ENCODE peak calls at places on chromosomes 2 and 18, in eight cellular contexts. W is aorta, J is right cardiac atrium, K is GM23248, S is prostate gland, F is PC-3, H is H9, B is H1. Z is an unnamed sample. For H3K4me1, the result is how much of the 10 kb centered on the place peaks cover.

GRCh38 chr18:57048351-57048750 is 98.5 kb upstream of the BOD1L2 start:
- DNase-seq in W (no peak), J (no peak), K (no peak), S (no peak), F (no peak), H (no peak), B (no peak), Z (no peak)

GRCh38 chr2:232075080-232075479 is 113.6 kb downstream of the DIS3L2 start:
- DNase-seq in W (no peak), J (no peak), K (peak), S (no peak), F (peak), H (no peak), B (no peak), Z (no peak)

GRCh38 chr2:73981081-73981968 is 3.4 kb upstream of the TET3 start:
- DNase-seq in W (peak), J (peak), K (peak), S (no peak), F (peak), H (peak), B (peak), Z (peak)

GRCh38 chr2:37775908-37776250 is 104.4 kb upstream of the CDC42EP3 start:
- DNase-seq in W (no peak), J (no peak), K (peak), S (peak), F (no peak), H (no peak), B (no peak), Z (no peak)

GRCh38 chr2:20106746-20107145 is 55.3 kb upstream of the LAPTM4A start:
- DNase-seq in W (no peak), J (peak), K (no peak), S (peak), F (peak), H (peak), B (peak), Z (peak)

GRCh38 chr2:175853110-175853509 is 149.0 kb downstream of the LNPK start:
- DNase-seq in W (no peak), J (no peak), K (no peak), S (no peak), F (no peak), H (no peak), B (no peak), Z (no peak)

GRCh38 chr18:3710712-3711269 is 260.8 kb downstream of the TGIF1 start:
- DNase-seq in W (no peak), J (peak), K (peak), S (peak), F (peak), H (no peak), B (no peak), Z (peak)

GRCh38 chr2:236656166-236656565 is 86.5 kb downstream of the ACKR3 start:
- DNase-seq in W (no peak), J (no peak), K (no peak), S (no peak), F (no peak), H (no peak), B (no peak), Z (no peak)

DNA sequence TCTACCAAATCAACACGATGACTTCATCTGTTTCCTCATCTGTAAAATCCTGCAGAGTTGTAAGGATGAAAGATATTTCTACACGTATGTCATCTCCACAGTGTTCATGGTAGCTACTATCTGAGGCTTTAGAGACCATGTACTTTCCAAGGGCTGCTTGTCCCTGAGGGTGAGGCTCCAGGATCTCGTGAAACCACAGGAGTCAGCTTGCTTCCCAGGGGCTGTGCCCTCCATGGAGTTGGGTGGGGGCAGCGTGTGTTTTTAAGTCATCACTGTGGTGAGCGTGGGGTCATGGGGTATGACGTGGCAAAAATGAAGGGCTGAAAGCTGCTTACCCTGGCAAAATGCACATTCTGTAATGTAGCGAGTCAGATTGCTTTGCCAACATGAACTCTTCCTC is 81.6 kb downstream of the ASAP2 start:
- DNase-seq in W (no peak), J (no peak), K (peak), S (no peak), F (peak), H (no peak), B (no peak), Z (no peak)
- H3K4me1 ChIP-seq in W (under half), J (under half), K (under half), S (under half), F (half or more), H (under half), B (under half), Z (under half)

GRCh38 chr18:48994926-48995835 is 44.4 kb upstream of the SMAD7 start:
- DNase-seq in W (no peak), J (no peak), K (no peak), S (no peak), F (no peak), H (no peak), B (no peak), Z (no peak)
- H3K4me1 ChIP-seq in W (under half), J (under half), K (half or more), S (under half), F (half or more), H (under half), B (under half), Z (half or more)

GRCh38 chr2:60837123-60837522 is 44.3 kb upstream of the REL start:
- DNase-seq in W (no peak), J (no peak), K (no peak), S (no peak), F (no peak), H (no peak), B (no peak), Z (no peak)
- H3K4me1 ChIP-seq in W (under half), J (under half), K (under half), S (under half), F (under half), H (under half), B (under half), Z (under half)

GRCh38 chr18:8800041-8800441 is 94.7 kb downstream of the MTCL1 start:
- DNase-seq in W (no peak), J (no peak), K (peak), S (no peak), F (no peak), H (no peak), B (no peak), Z (no peak)
- H3K4me1 ChIP-seq in W (under half), J (under half), K (half or more), S (under half), F (half or more), H (under half), B (under half), Z (under half)